ENCODE peak calls at places on chromosomes 12 and 14, in nine cellular contexts. Y, Z, T, X, V, O, A, E and R are unnamed samples. For H3K36me3 and H3K4me1, the result is how much of the 10 kb centered on the place peaks cover.

GRCh38 chr12:32390572-32391219 is 8.7 kb upstream of the FGD4 start:
- DNase-seq in A (peak), T (no peak), E (no peak), Y (no peak), Z (peak), O (peak), X (no peak), V (no peak), R (no peak)

GRCh38 chr12:70418101-70418500 is 52.0 kb downstream of the KCNMB4 start:
- DNase-seq in Y (no peak), Z (peak), T (no peak), O (no peak), A (no peak), V (no peak), E (no peak), X (no peak), R (no peak)

GRCh38 chr14:94867931-94868597 is 98.2 kb upstream of the GSC start:
- DNase-seq in V (no peak), Y (no peak), A (no peak), Z (peak), E (no peak), X (no peak), O (no peak), T (no peak), R (no peak)

GRCh38 chr12:21456291-21456780 is 18.9 kb downstream of the PYROXD1 start:
- DNase-seq in V (no peak), O (peak), A (no peak), E (no peak), Y (no peak), T (no peak), X (no peak), Z (no peak), R (no peak)

GRCh38 chr12:87813476-87814234 is 215.5 kb downstream of the C12orf50 start:
- DNase-seq in V (no peak), Z (no peak), O (no peak), A (no peak), T (no peak), E (no peak), Y (no peak), X (no peak), R (no peak)

GRCh38 chr12:106791531-106791930 is 17.0 kb downstream of the RIC8B start:
- DNase-seq in A (no peak), T (no peak), Z (no peak), O (no peak), V (no peak), X (no peak), Y (no peak), E (no peak), R (no peak)

GRCh38 chr12:110693731-110694130 is 4.8 kb upstream of the HVCN1 start:
- DNase-seq in T (no peak), X (peak), E (no peak), O (no peak), Y (no peak), Z (no peak), A (no peak), V (no peak), R (no peak)

GRCh38 chr12:20604408-20604807 is 90.7 kb upstream of the SLCO1C1 start:
- DNase-seq in X (no peak), E (no peak), O (no peak), V (no peak), Y (no peak), A (no peak), Z (no peak), T (no peak), R (no peak)

GRCh38 chr14:49303952-49304516 is 282.1 kb downstream of the RPS29 start:
- DNase-seq in Y (peak), X (no peak), Z (peak), O (no peak), E (no peak), V (no peak), T (peak), A (no peak), R (peak)

GRCh38 chr12:124422570-124423523 is 128.0 kb downstream of the RFLNA start:
- DNase-seq in O (no peak), A (peak), Z (no peak), Y (no peak), E (no peak), X (peak), T (no peak), V (peak), R (no peak)

GRCh38 chr14:105475916-105476845 is 1.6 kb downstream of the CRIP2 start:
- DNase-seq in T (no peak), Y (no peak), A (no peak), E (no peak), Z (peak), X (no peak), O (no peak), V (peak), R (no peak)

GRCh38 chr12:29152223-29152868 is 3.3 kb downstream of the FAR2 start:
- DNase-seq in A (no peak), O (no peak), E (no peak), X (no peak), V (no peak), T (no peak), Z (no peak), Y (no peak), R (no peak)

GRCh38 chr12:77064891-77065360 is 443 bp downstream of the E2F7 start:
- DNase-seq in Z (no peak), O (no peak), Y (peak), V (no peak), X (peak), A (no peak), E (no peak), T (no peak), R (peak)

GRCh38 chr12:93247313-93248057 is 130.2 kb upstream of the NUDT4 start:
- DNase-seq in E (no peak), A (no peak), V (no peak), Y (no peak), X (no peak), Z (no peak), T (no peak), O (no peak), R (no peak)

GRCh38 chr14:34301107-34301734 is 160.8 kb downstream of the SPTSSA start:
- DNase-seq in T (peak), X (no peak), Z (peak), Y (peak), E (no peak), V (no peak), O (no peak), A (no peak), R (no peak)

GRCh38 chr14:91679273-91679672 is 52.6 kb downstream of the CATSPERB start:
- DNase-seq in A (no peak), Y (no peak), X (no peak), V (no peak), T (no peak), Z (peak), O (no peak), E (no peak), R (no peak)

GRCh38 chr12:11959117-11959823 is 111.5 kb upstream of the BCL2L14 start:
- DNase-seq in Y (no peak), V (no peak), A (no peak), O (no peak), X (no peak), E (no peak), Z (no peak), T (no peak), R (no peak)

GRCh38 chr14:104356738-104357688 is 218.6 kb downstream of the KIF26A start:
- DNase-seq in V (no peak), O (no peak), Z (no peak), E (no peak), Y (no peak), T (no peak), A (no peak), X (peak), R (no peak)

GRCh38 chr14:103103461-103104388 is 9.2 kb downstream of the EXOC3L4 start:
- DNase-seq in O (no peak), X (no peak), A (peak), Z (no peak), E (no peak), V (no peak), Y (no peak), T (no peak), R (no peak)

GRCh38 chr12:9163392-9163791 is 44.8 kb downstream of the PZP start:
- DNase-seq in Y (no peak), E (no peak), A (no peak), Z (no peak), O (no peak), X (no peak), V (no peak), T (no peak), R (no peak)

GRCh38 chr14:55794655-55795583 is 214.9 kb downstream of the KTN1 start:
- DNase-seq in V (no peak), O (no peak), Y (no peak), X (no peak), Z (peak), A (no peak), T (no peak), E (no peak), R (no peak)

GRCh38 chr14:92040431-92041040 is 677 bp upstream of the TRIP11 start:
- DNase-seq in E (no peak), V (no peak), Y (peak), A (peak), X (no peak), T (peak), Z (peak), O (no peak), R (no peak)

GRCh38 chr12:76266797-76267196 is 81.4 kb downstream of the BBS10 start:
- DNase-seq in Z (peak), O (no peak), E (no peak), X (peak), T (no peak), Y (no peak), A (no peak), V (no peak), R (no peak)

GRCh38 chr12:113439606-113440030 is 17.4 kb downstream of the SDSL start:
- DNase-seq in T (peak), X (no peak), Y (peak), Z (peak), O (no peak), A (no peak), E (no peak), V (no peak), R (no peak)

GRCh38 chr12:120835657-120836056 is 68.5 kb downstream of the SPPL3 start:
- DNase-seq in A (no peak), T (no peak), V (no peak), Y (peak), O (no peak), X (no peak), Z (no peak), E (no peak), R (no peak)

GRCh38 chr14:69044965-69045555 is 66.0 kb upstream of the ACTN1 start:
- DNase-seq in O (no peak), A (no peak), Y (no peak), E (no peak), Z (no peak), X (no peak), T (no peak), V (peak), R (no peak)

GRCh38 chr14:68449565-68450295 is 343.1 kb downstream of the ZFP36L1 start:
- DNase-seq in Y (no peak), Z (peak), V (no peak), E (no peak), X (no peak), A (no peak), O (no peak), T (peak), R (peak)

GRCh38 chr14:105602243-105602750 is 75.9 kb downstream of the TMEM121 start:
- DNase-seq in Y (peak), O (no peak), T (no peak), A (no peak), Z (no peak), X (peak), E (no peak), V (no peak), R (no peak)

GRCh38 chr12:6062427-6063378 is 61.8 kb downstream of the VWF start:
- DNase-seq in Y (peak), X (peak), V (peak), Z (peak), A (peak), E (peak), O (peak), T (peak), R (no peak)

DNA sequence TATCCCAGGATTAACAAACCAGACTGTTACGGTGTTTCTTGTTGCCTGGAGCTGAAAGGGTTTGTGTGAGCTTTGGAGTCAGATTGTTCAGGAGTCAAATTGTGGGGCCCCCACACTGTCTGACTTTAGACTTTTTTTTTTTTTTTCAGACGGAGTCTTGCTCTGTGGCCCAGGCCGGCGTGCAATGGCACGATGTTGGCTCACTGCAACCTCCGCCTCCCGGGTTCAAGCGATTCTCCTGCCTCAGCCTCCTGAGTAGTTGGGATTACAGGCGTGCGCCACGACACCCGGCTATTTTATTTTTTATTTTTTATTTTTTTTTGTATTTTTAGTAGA is 847 bp downstream of the TSFM start:
- DNase-seq in Y (no peak), O (no peak), T (no peak), A (no peak), Z (no peak), V (no peak), E (no peak), X (no peak), R (no peak)
- H3K36me3 ChIP-seq in Y (under half), O (under half), T (half or more), A (under half), Z (under half), V (under half), E (under half), X (under half), R (under half)

GRCh38 chr12:54865683-54866324 is 11.5 kb downstream of the MUCL1 start:
- DNase-seq in O (no peak), T (no peak), Y (no peak), V (no peak), Z (no peak), E (no peak), X (no peak), A (no peak), R (no peak)

GRCh38 chr12:54870617-54871016 is 16.3 kb downstream of the MUCL1 start:
- DNase-seq in T (no peak), Y (no peak), O (no peak), Z (no peak), E (no peak), V (no peak), X (no peak), A (no peak), R (no peak)

GRCh38 chr12:54863948-54864584 is 9.8 kb downstream of the MUCL1 start:
- DNase-seq in Y (no peak), A (no peak), Z (no peak), O (no peak), T (no peak), X (no peak), E (no peak), V (no peak), R (no peak)

GRCh38 chr12:54870048-54870447 is 15.7 kb downstream of the MUCL1 start:
- DNase-seq in O (no peak), E (no peak), V (no peak), Z (no peak), Y (no peak), A (no peak), T (no peak), X (no peak), R (no peak)

DNA sequence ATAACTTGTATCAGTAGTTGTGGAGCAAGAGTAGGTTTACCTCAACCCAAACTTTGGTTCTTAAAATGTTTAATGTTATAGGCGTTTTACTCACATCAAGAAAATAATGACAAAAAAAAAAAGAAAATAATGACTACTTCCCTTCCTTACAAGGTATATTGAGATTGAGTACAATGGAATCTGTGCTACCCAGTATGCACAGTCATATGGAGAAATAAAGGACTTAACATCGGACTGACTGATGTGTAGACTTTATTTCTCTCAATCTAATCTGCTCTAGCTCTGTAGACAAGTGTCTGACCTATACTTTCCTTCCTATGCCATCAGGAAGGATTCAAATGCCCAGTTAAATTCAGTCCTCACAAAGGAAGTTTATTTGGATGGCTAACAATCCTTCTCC is 14.4 kb downstream of the MUCL1 start:
- DNase-seq in Z (no peak), A (no peak), T (no peak), E (no peak), X (no peak), O (no peak), Y (no peak), V (no peak), R (no peak)
- H3K27ac ChIP-seq in Z (no peak), A (no peak), T (no peak), E (no peak), X (no peak), O (no peak), Y (no peak), V (no peak), R (no peak)

GRCh38 chr12:49702676-49703228 is 4.5 kb downstream of the FMNL3 start:
- DNase-seq in A (no peak), Y (no peak), V (no peak), E (no peak), X (peak), O (no peak), Z (no peak), T (no peak), R (no peak)
- H3K4me1 ChIP-seq in A (half or more), Y (half or more), V (under half), E (under half), X (under half), O (half or more), Z (under half), T (under half), R (under half)

GRCh38 chr14:21206753-21207684 is 51.2 kb upstream of the OR5AU1 start:
- DNase-seq in A (no peak), Z (no peak), O (no peak), E (no peak), V (no peak), X (no peak), T (no peak), Y (no peak), R (no peak)

GRCh38 chr14:21209185-21209584 is 53.3 kb upstream of the OR5AU1 start:
- DNase-seq in O (no peak), T (no peak), E (no peak), V (no peak), A (no peak), Y (no peak), X (no peak), Z (no peak), R (no peak)

GRCh38 chr14:21205678-21206581 is 50.1 kb upstream of the OR5AU1 start:
- DNase-seq in V (no peak), O (no peak), Y (peak), A (no peak), Z (no peak), T (no peak), E (no peak), X (no peak), R (no peak)

GRCh38 chr14:21210023-21210422 is 54.2 kb upstream of the OR5AU1 start:
- DNase-seq in Y (no peak), O (no peak), A (no peak), V (no peak), Z (no peak), T (no peak), E (no peak), X (no peak), R (no peak)

DNA sequence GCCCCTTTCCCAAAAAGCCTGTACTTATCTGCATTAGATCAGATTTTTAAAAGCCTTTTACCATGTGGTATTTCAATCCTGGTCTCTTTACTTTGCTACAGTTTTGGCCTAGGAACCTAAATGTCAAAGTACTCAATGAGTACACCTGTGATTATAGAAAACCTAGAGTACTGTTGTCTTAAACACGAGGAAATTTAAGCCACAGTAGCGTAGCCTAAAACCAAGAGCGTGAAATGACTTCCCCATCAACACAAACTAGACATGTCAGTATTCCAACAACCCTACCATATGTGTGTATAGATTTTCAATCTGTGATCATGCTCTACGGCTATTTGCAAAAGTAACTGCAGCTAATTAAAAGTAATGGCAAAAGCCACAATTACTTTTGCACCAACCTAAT is 52.7 kb upstream of the OR5AU1 start:
- DNase-seq in Z (no peak), V (no peak), E (no peak), Y (no peak), X (no peak), T (no peak), A (no peak), O (no peak), R (no peak)
- H3K36me3 ChIP-seq in Z (under half), V (under half), E (half or more), Y (half or more), X (under half), T (half or more), A (under half), O (under half), R (under half)

GRCh38 chr14:75979641-75980422 is 2.0 kb downstream of the TGFB3 start:
- DNase-seq in Z (no peak), E (no peak), T (no peak), A (peak), O (no peak), V (peak), Y (no peak), X (peak), R (no peak)

GRCh38 chr14:75978249-75978731 is 3.5 kb downstream of the TGFB3 start:
- DNase-seq in X (peak), Z (no peak), T (no peak), Y (peak), A (peak), O (peak), E (no peak), V (peak), R (no peak)

GRCh38 chr14:75980856-75981255 is 939 bp downstream of the TGFB3 start:
- DNase-seq in O (no peak), T (no peak), Y (no peak), Z (no peak), X (peak), E (no peak), A (no peak), V (peak), R (no peak)

GRCh38 chr14:75977544-75977943 is 4.3 kb downstream of the TGFB3 start:
- DNase-seq in O (no peak), V (no peak), E (no peak), A (no peak), T (no peak), Z (no peak), X (no peak), Y (no peak), R (no peak)

DNA sequence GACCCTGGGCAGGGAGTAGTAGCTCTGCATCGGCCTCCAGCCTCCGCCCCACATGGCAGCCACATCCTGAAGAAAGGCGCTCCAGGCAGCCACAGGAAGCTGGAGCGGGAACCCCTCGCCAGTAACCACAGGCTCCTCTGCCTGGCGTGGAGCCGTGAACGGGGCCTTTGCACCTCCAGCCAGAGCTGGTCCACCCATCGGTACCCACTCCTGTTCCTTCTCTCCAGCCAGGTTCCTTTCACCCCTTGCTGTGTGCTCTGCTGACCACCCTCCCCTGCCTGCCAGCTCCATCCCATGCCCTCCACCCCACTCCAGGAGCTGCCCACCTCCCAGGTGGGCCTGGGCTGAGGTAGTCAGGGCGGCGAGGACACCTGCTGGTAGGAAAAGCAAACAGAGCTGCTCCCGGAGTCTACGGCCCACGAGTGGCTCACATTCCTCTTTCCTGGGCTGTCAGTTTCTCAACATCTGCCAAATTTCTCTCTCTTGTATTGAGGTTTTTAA is 2.7 kb downstream of the TGFB3 start:
- DNase-seq in Y (peak), A (peak), O (no peak), V (peak), Z (peak), X (peak), E (no peak), T (no peak), R (no peak)
- H3K27ac ChIP-seq in Y (no peak), A (peak), O (no peak), V (peak), Z (no peak), X (peak), E (no peak), T (no peak), R (no peak)

GRCh38 chr14:89207925-89208328 is 209.1 kb downstream of the FOXN3 start:
- DNase-seq in Z (peak), Y (peak), E (no peak), X (no peak), V (no peak), A (no peak), O (no peak), T (no peak), R (no peak)
- H3K4me1 ChIP-seq in Z (under half), Y (under half), E (under half), X (under half), V (under half), A (under half), O (under half), T (under half), R (under half)

GRCh38 chr14:36863271-36863670 is 201.6 kb downstream of the PAX9 start:
- DNase-seq in E (no peak), V (no peak), Y (no peak), Z (no peak), O (no peak), A (no peak), T (no peak), X (no peak), R (no peak)
- H3K36me3 ChIP-seq in E (under half), V (under half), Y (under half), Z (under half), O (under half), A (under half), T (under half), X (under half), R (under half)